ENCODE peak calls at places on chromosomes 7 and 10, in ten cellular contexts. F is thoracic aorta, L is tibial artery, D is AG09319, H is GM12865, J is ovary, Y is WERI-Rb-1, G is lower lobe of right lung, W is natural killer cell, I is nephron progenitor cell. Z is an unnamed sample.

GRCh38 chr7:143303733-143304132 is 12.2 kb upstream of the CLCN1 start:
- DNase-seq in G (no peak), I (no peak), J (no peak), D (no peak), L (no peak), H (no peak), Y (no peak), W (no peak), F (no peak), Z (no peak)

GRCh38 chr10:102419561-102420442 is 834 bp upstream of the FBXL15 start:
- DNase-seq in Y (peak; percentile 91), W (peak; percentile 72), D (no peak), G (no peak), L (no peak), F (no peak), H (peak; percentile 47), J (peak; percentile 54), I (peak; percentile 91), Z (peak; percentile 88)

GRCh38 chr7:5625938-5626337 is 155.5 kb downstream of the RNF216 start:
- DNase-seq in J (no peak), I (no peak), D (peak; percentile 19), W (no peak), L (no peak), G (no peak), F (no peak), H (no peak), Y (no peak), Z (no peak)

GRCh38 chr7:129793506-129794310 is 159.1 kb downstream of the UBE2H start:
- DNase-seq in L (no peak), W (no peak), F (no peak), I (no peak), H (no peak), Y (no peak), J (no peak), G (no peak), D (no peak), Z (no peak)

GRCh38 chr10:92590623-92591549 is 2.0 kb upstream of the KIF11 start:
- DNase-seq in W (no peak), H (peak; percentile 80), L (peak; percentile 56), G (peak; percentile 57), Y (peak; percentile 91), D (no peak), F (no peak), I (peak; percentile 35), J (peak; percentile 26), Z (peak; percentile 62)

GRCh38 chr7:3754488-3755365 is 453.7 kb downstream of the SDK1 start:
- DNase-seq in J (no peak), G (no peak), F (no peak), D (peak; percentile 25), W (no peak), I (no peak), H (no peak), Y (no peak), L (no peak), Z (no peak)

GRCh38 chr7:143490719-143491306 is 13.1 kb downstream of the TAS2R41 start:
- DNase-seq in L (peak; percentile 37), W (no peak), Y (peak; percentile 57), H (peak; percentile 13), D (no peak), J (no peak), G (no peak), F (no peak), I (peak; percentile 11), Z (no peak)

GRCh38 chr10:126422561-126422960 is 34.3 kb upstream of the ADAM12 start:
- DNase-seq in G (no peak), H (no peak), J (no peak), Y (no peak), F (no peak), W (no peak), D (no peak), L (no peak), I (no peak), Z (no peak)

GRCh38 chr7:88344956-88345832 is 38.5 kb upstream of the STEAP4 start:
- DNase-seq in F (no peak), I (peak; percentile 75), W (no peak), Y (peak; percentile 69), H (peak; percentile 35), L (peak; percentile 26), G (peak; percentile 74), J (peak; percentile 9), D (no peak), Z (peak; percentile 80)

GRCh38 chr10:121036431-121036830 is 185.3 kb downstream of the WDR11 start:
- DNase-seq in L (no peak), Y (no peak), W (no peak), F (no peak), J (no peak), H (no peak), D (no peak), G (no peak), I (no peak), Z (no peak)

GRCh38 chr10:13528875-13529713 is at the start of gene BEND7:
- DNase-seq in Y (peak; percentile 28), J (peak; percentile 49), L (no peak), I (peak; percentile 77), D (no peak), F (no peak), G (peak; percentile 59), H (no peak), W (no peak), Z (peak; percentile 38)

GRCh38 chr7:4450483-4450882 is 231.6 kb upstream of the FOXK1 start:
- DNase-seq in L (no peak), G (no peak), Y (no peak), I (no peak), D (no peak), J (no peak), W (no peak), F (no peak), H (no peak), Z (no peak)

GRCh38 chr10:33055636-33056035 is 97.6 kb upstream of the ITGB1 start:
- DNase-seq in Y (no peak), L (no peak), F (no peak), J (no peak), W (no peak), I (no peak), H (no peak), G (no peak), D (no peak), Z (no peak)

GRCh38 chr7:143383642-143383957 is 2.5 kb downstream of the ZYX start:
- DNase-seq in L (no peak), I (no peak), H (no peak), Y (no peak), W (no peak), F (no peak), G (no peak), D (no peak), J (no peak), Z (no peak)

GRCh38 chr10:123044391-123044790 is 35.6 kb downstream of the ACADSB start:
- DNase-seq in Y (no peak), G (no peak), F (no peak), H (no peak), W (no peak), J (no peak), L (no peak), I (no peak), D (no peak), Z (no peak)

GRCh38 chr10:100735345-100736143 is 9.8 kb upstream of the PAX2 start:
- DNase-seq in H (no peak), F (no peak), W (no peak), J (no peak), G (no peak), D (no peak), Y (no peak), L (no peak), I (peak; percentile 73), Z (peak; percentile 42)

GRCh38 chr7:93646538-93646937 is 72.0 kb upstream of the CALCR start:
- DNase-seq in L (no peak), F (no peak), J (no peak), H (no peak), D (no peak), W (no peak), Y (no peak), G (no peak), I (no peak), Z (no peak)

GRCh38 chr7:44489955-44490350 is 505 bp downstream of the NUDCD3 start:
- DNase-seq in I (no peak), H (peak; percentile 53), Y (no peak), D (no peak), W (no peak), G (peak; percentile 46), J (no peak), F (no peak), L (no peak), Z (no peak)
- TF ChIP-seq CTCF in I (no peak), H (no peak), Y (no peak), D (no peak), W (no peak), G (no peak), J (no peak), F (no peak), L (no peak), Z (no peak)

GRCh38 chr7:17640730-17641377 is 299.4 kb downstream of the SNX13 start:
- DNase-seq in D (no peak), I (peak; percentile 34), F (no peak), H (peak; percentile 51), L (no peak), G (no peak), W (no peak), J (no peak), Y (peak; percentile 44), Z (no peak)
- TF ChIP-seq CTCF in D (peak; percentile 45), I (peak; percentile 66), F (peak; percentile 68), H (peak; percentile 62), L (peak; percentile 23), G (peak; percentile 67), W (peak; percentile 64), J (peak; percentile 46), Y (peak; percentile 49), Z (peak; percentile 90)

GRCh38 chr10:77608281-77608680 is 29.3 kb downstream of the KCNMA1 start:
- DNase-seq in F (no peak), I (no peak), Y (no peak), G (no peak), L (no peak), H (no peak), D (no peak), W (no peak), J (no peak), Z (no peak)

GRCh38 chr10:77604941-77605351 is 32.7 kb downstream of the KCNMA1 start:
- DNase-seq in W (no peak), F (no peak), L (no peak), G (no peak), H (no peak), Y (no peak), D (no peak), J (no peak), I (no peak), Z (no peak)

GRCh38 chr10:77604063-77604462 is 33.5 kb downstream of the KCNMA1 start:
- DNase-seq in I (no peak), L (no peak), W (no peak), G (no peak), F (no peak), H (peak; percentile 24), Y (no peak), J (no peak), D (no peak), Z (no peak)

GRCh38 chr10:77605466-77605865 is 32.1 kb downstream of the KCNMA1 start:
- DNase-seq in L (no peak), W (no peak), J (no peak), D (no peak), G (no peak), Y (peak; percentile 61), F (no peak), I (no peak), H (no peak), Z (no peak)

GRCh38 chr10:77606751-77607150 is 30.9 kb downstream of the KCNMA1 start:
- DNase-seq in G (no peak), I (no peak), Y (no peak), D (no peak), F (no peak), J (no peak), W (no peak), L (no peak), H (no peak), Z (no peak)
- TF ChIP-seq CTCF in G (no peak), I (no peak), Y (peak; percentile 41), D (no peak), F (no peak), J (no peak), W (no peak), L (no peak), H (no peak), Z (no peak)

GRCh38 chr10:42827201-42827600 is 44.6 kb downstream of the BMS1 start:
- DNase-seq in D (no peak), J (no peak), W (no peak), F (no peak), Y (no peak), I (peak; percentile 10), L (no peak), H (no peak), G (no peak), Z (peak; percentile 58)
- TF ChIP-seq CTCF in D (no peak), J (no peak), W (no peak), F (no peak), Y (peak; percentile 20), I (peak; percentile 15), L (no peak), H (no peak), G (no peak), Z (peak; percentile 54)

Z was measured in glutamatergic neuron.